ENCODE peak calls at places on chromosome 17, in eight cellular contexts. Q, Y, L, F, T, O, X and Z are unnamed samples.
A peak's percentile ranks its signal among the peaks of the same experiment; 100 is the strongest.

GRCh38 chr17:17774009-17774881 is 62.5 kb downstream of the SREBF1 start:
- DNase-seq in Q (no peak), Y (peak; percentile 39), L (no peak), F (peak; percentile 83), T (no peak), O (peak; percentile 80), X (no peak), Z (no peak)

GRCh38 chr17:36149296-36149820 is 27.1 kb downstream of the TBC1D3B start:
- DNase-seq in Q (no peak), Y (no peak), L (no peak), F (no peak), T (peak; percentile 30), O (no peak), X (no peak), Z (peak; percentile 56)

GRCh38 chr17:67578058-67578457 is 139.7 kb upstream of the NOL11 start:
- DNase-seq in Q (no peak), Y (no peak), L (no peak), F (no peak), T (no peak), O (no peak), X (no peak), Z (no peak)

GRCh38 chr17:73099504-73099903 is 7.0 kb upstream of the SLC39A11 start:
- DNase-seq in Q (no peak), Y (no peak), L (no peak), F (no peak), T (peak; percentile 8), O (no peak), X (no peak), Z (no peak)

GRCh38 chr17:60832206-60832605 is 154.6 kb downstream of the BCAS3 start:
- DNase-seq in Q (no peak), Y (no peak), L (no peak), F (no peak), T (no peak), O (no peak), X (peak; percentile 39), Z (no peak)

GRCh38 chr17:46726106-46726670 is 92.3 kb downstream of the WNT3 start:
- DNase-seq in Q (no peak), Y (no peak), L (no peak), F (no peak), T (no peak), O (no peak), X (no peak), Z (no peak)

GRCh38 chr17:15963670-15964110 is 18.8 kb downstream of the ADORA2B start:
- DNase-seq in Q (no peak), Y (no peak), L (no peak), F (no peak), T (no peak), O (no peak), X (no peak), Z (no peak)

GRCh38 chr17:60077226-60077625 is 1.5 kb downstream of the HEATR6 start:
- DNase-seq in Q (no peak), Y (no peak), L (no peak), F (no peak), T (no peak), O (no peak), X (no peak), Z (no peak)

GRCh38 chr17:6327007-6327406 is 107.9 kb downstream of the AIPL1 start:
- DNase-seq in Q (no peak), Y (no peak), L (no peak), F (no peak), T (peak; percentile 2), O (no peak), X (no peak), Z (no peak)

GRCh38 chr17:7427549-7427948 is 1.1 kb upstream of the SPEM3 start:
- DNase-seq in Q (no peak), Y (no peak), L (no peak), F (no peak), T (no peak), O (no peak), X (no peak), Z (no peak)

GRCh38 chr17:8176197-8176940 is at the start of gene TMEM107:
- DNase-seq in Q (peak; percentile 80), Y (peak; percentile 92), L (peak; percentile 94), F (peak; percentile 93), T (peak; percentile 93), O (peak; percentile 90), X (peak; percentile 87), Z (peak; percentile 82)

GRCh38 chr17:1905190-1905919 is 75.5 kb downstream of the RPA1 start:
- DNase-seq in Q (peak; percentile 16), Y (no peak), L (no peak), F (no peak), T (no peak), O (no peak), X (peak; percentile 54), Z (no peak)

GRCh38 chr17:1906622-1907021 is 76.8 kb downstream of the RPA1 start:
- DNase-seq in Q (no peak), Y (no peak), L (no peak), F (no peak), T (no peak), O (no peak), X (no peak), Z (no peak)

GRCh38 chr17:1907818-1908698 is 78.3 kb downstream of the RPA1 start:
- DNase-seq in Q (no peak), Y (no peak), L (no peak), F (no peak), T (no peak), O (no peak), X (no peak), Z (no peak)

GRCh38 chr17:1907216-1907631 is 77.4 kb downstream of the RPA1 start:
- DNase-seq in Q (no peak), Y (no peak), L (no peak), F (no peak), T (no peak), O (no peak), X (no peak), Z (no peak)

DNA sequence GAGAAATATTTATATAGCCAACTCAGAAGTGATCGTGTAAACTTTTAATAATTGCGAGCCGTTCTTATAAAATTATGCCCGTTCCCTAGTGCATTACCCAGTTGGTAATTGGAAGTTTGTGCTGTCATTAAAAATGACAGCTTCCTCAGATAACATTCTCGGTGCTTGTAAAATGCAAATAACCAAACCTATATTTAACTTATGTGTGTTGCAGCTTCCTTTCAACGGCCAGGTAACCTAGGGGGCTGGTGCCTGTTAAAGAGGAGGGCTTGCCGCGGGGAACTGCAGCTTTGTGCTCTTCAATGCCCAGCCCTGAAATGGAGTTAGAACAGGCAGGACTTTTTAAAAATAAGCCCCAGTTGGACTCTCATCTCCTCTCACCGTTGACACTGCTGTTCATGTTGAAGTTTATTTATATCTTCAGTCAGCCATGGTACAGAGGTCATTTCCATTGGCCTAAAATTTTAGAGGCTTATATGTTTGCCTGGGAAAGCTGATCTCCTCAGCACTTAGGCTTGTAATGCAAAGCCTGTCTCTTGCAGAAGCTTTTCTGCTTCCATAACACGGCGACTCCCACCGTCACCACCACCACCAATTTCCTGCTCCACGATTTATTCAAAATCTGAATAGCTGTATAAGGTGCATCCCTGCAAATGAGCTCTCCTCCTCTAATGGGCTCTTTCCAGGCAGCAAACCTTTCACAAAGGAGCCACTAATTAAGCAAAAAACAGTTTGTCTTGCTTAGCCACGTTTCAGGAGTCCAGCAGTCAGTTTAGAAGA is 74.7 kb downstream of the RPA1 start:
- DNase-seq in Q (peak; percentile 32), Y (no peak), L (no peak), F (no peak), T (no peak), O (no peak), X (no peak), Z (no peak)
- TF ChIP-seq EP300 in Q (no peak), Y (no peak), L (no peak), F (no peak), T (no peak), O (no peak), X (no peak), Z (no peak)

DNA sequence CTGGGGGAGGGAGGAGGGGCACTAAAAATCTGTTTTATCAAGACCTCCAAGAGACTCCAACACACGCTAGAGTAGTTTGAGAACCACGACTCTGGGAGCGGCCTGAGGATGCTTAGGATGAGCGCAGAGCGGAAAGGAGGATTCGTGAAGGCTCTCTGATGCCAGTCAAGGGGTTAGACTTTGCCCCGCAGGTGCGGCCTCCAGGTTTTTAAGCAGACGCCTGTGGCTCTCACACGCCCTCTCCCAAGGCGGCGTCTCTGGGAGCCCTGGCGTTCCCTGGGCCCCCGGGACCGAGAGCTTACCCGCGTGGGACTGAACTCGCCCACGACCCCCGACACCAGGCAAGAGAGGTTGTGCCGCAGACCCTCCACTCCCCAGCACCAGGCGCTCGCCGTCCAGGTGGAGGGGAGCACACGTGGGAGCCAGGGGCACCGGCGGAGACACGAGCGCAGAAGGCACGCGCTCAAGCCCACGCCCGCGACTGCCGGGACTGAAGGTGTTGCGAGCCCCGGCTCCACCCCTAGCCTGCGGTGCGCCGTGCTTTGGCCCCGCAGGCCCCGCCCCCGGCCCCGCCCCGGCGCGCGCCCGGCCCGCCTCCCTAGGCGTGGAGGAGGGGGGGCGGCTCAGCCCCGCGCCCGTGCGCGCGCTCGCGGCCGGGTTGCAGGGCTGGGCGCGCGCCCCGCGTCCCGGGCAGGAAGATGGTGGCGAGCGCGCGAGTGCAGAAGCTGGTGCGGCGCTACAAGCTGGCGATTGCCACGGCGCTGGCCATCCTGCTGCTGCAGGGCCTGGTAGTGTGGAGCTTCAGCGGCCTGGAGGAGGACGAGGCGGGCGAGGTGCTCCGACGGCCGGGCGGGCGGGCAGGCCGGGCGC is at the start of gene XYLT2:
- DNase-seq in Q (peak; percentile 67), Y (peak; percentile 93), L (peak; percentile 83), F (peak; percentile 92), T (peak; percentile 91), O (peak; percentile 95), X (peak; percentile 100), Z (peak; percentile 74)
- TF ChIP-seq EP300 in Q (no peak), Y (no peak), L (no peak), F (no peak), T (no peak), O (no peak), X (no peak), Z (no peak)

GRCh38 chr17:58416937-58417299 is 416 bp downstream of the RNF43 start:
- DNase-seq in Q (no peak), Y (no peak), L (no peak), F (no peak), T (no peak), O (no peak), X (no peak), Z (no peak)
- TF ChIP-seq EP300 in Q (no peak), Y (no peak), L (no peak), F (no peak), T (no peak), O (no peak), X (no peak), Z (no peak)

GRCh38 chr17:76889323-76889722 is 21.1 kb downstream of the MGAT5B start:
- DNase-seq in Q (no peak), Y (no peak), L (no peak), F (no peak), T (no peak), O (no peak), X (no peak), Z (no peak)

GRCh38 chr17:76886395-76886794 is 18.2 kb downstream of the MGAT5B start:
- DNase-seq in Q (no peak), Y (no peak), L (no peak), F (no peak), T (no peak), O (no peak), X (no peak), Z (no peak)

GRCh38 chr17:76884995-76885896 is 17.0 kb downstream of the MGAT5B start:
- DNase-seq in Q (no peak), Y (no peak), L (no peak), F (no peak), T (no peak), O (no peak), X (peak; percentile 68), Z (no peak)

GRCh38 chr17:76888661-76889060 is 20.5 kb downstream of the MGAT5B start:
- DNase-seq in Q (peak; percentile 23), Y (no peak), L (no peak), F (no peak), T (peak; percentile 19), O (no peak), X (no peak), Z (no peak)

GRCh38 chr17:76887809-76888208 is 19.6 kb downstream of the MGAT5B start:
- DNase-seq in Q (no peak), Y (no peak), L (no peak), F (no peak), T (peak; percentile 36), O (no peak), X (no peak), Z (no peak)
- TF ChIP-seq EP300 in Q (no peak), Y (no peak), L (no peak), F (no peak), T (no peak), O (no peak), X (no peak), Z (no peak)